ENCODE peak calls at places on chromosomes 12 and 14, in ten cellular contexts. Q, G, O, H, F, R, B, D, K and A are unnamed samples.

GRCh38 chr14:99245541-99246511 is 26.2 kb downstream of the BCL11B start:
- DNase-seq in G (no peak), F (no peak), K (no peak), R (no peak), B (no peak), H (no peak), O (peak; percentile 25), Q (peak; percentile 44), D (no peak), A (no peak)

GRCh38 chr12:87870061-87870460 is 159.1 kb downstream of the C12orf50 start:
- DNase-seq in R (no peak), B (peak; percentile 33), D (no peak), G (no peak), K (no peak), F (no peak), O (no peak), Q (no peak), H (no peak), A (no peak)

GRCh38 chr12:31929140-31929526 is 30.1 kb upstream of the RESF1 start:
- DNase-seq in Q (no peak), O (no peak), R (no peak), G (no peak), D (no peak), H (no peak), K (no peak), B (no peak), F (no peak), A (no peak)

GRCh38 chr12:56510786-56511185 is 10.8 kb upstream of the RBMS2 start:
- DNase-seq in Q (no peak), G (no peak), K (no peak), F (no peak), B (no peak), R (no peak), H (no peak), D (no peak), O (no peak), A (no peak)

GRCh38 chr14:45070215-45070614 is 13.7 kb upstream of the PRPF39 start:
- DNase-seq in R (no peak), Q (no peak), F (no peak), O (no peak), G (no peak), D (no peak), K (no peak), B (peak; percentile 12), H (no peak), A (no peak)

GRCh38 chr14:97306785-97307246 is 509.6 kb downstream of the VRK1 start:
- DNase-seq in O (no peak), D (no peak), K (no peak), G (no peak), B (no peak), Q (no peak), H (no peak), F (no peak), R (no peak), A (no peak)

GRCh38 chr12:64522807-64523206 is 70.9 kb downstream of the TBK1 start:
- DNase-seq in O (no peak), B (peak; percentile 75), R (no peak), F (no peak), D (no peak), Q (no peak), G (no peak), K (no peak), H (peak; percentile 43), A (no peak)

GRCh38 chr12:109053382-109054123 is 1.2 kb downstream of the USP30 start:
- DNase-seq in D (no peak), K (peak; percentile 79), R (no peak), B (peak; percentile 19), F (peak; percentile 12), O (no peak), H (no peak), Q (no peak), G (no peak), A (no peak)

GRCh38 chr12:89742337-89743022 is 33.8 kb upstream of the ATP2B1 start:
- DNase-seq in H (no peak), D (no peak), K (no peak), G (no peak), F (no peak), B (no peak), Q (no peak), O (no peak), R (no peak), A (no peak)